ENCODE peak calls at places on chromosomes 2 and 18, in ten cellular contexts. One of them, this sample, is unnamed.

GRCh38 chr18:59988098-59988706 is 88.4 kb downstream of the PMAIP1 start:
- DNase-seq in brain microvascular endothelial cell: peak; percentile 17
- DNase-seq in H9: no peak
- DNase-seq in coronary artery: no peak
- DNase-seq in sigmoid colon: no peak
- DNase-seq in MM.1S: peak; percentile 43
- DNase-seq in progenitor cell of endocrine pancreas: no peak
- DNase-seq in WERI-Rb-1: peak; percentile 46
- DNase-seq in stomach: peak; percentile 50
- DNase-seq in kidney epithelial cell: no peak
- DNase-seq in this sample: peak; percentile 47

GRCh38 chr2:112156152-112156986 is 18.2 kb downstream of the FBLN7 start:
- DNase-seq in brain microvascular endothelial cell: peak; percentile 62
- DNase-seq in H9: no peak
- DNase-seq in coronary artery: peak; percentile 65
- DNase-seq in sigmoid colon: no peak
- DNase-seq in MM.1S: no peak
- DNase-seq in progenitor cell of endocrine pancreas: no peak
- DNase-seq in WERI-Rb-1: no peak
- DNase-seq in stomach: no peak
- DNase-seq in kidney epithelial cell: peak; percentile 45
- DNase-seq in this sample: no peak

GRCh38 chr18:24915547-24915946 is 436.4 kb downstream of the ZNF521 start:
- DNase-seq in brain microvascular endothelial cell: no peak
- DNase-seq in H9: no peak
- DNase-seq in coronary artery: no peak
- DNase-seq in sigmoid colon: no peak
- DNase-seq in MM.1S: no peak
- DNase-seq in progenitor cell of endocrine pancreas: no peak
- DNase-seq in WERI-Rb-1: no peak
- DNase-seq in stomach: no peak
- DNase-seq in kidney epithelial cell: peak; percentile 26
- DNase-seq in this sample: no peak

GRCh38 chr2:36168136-36168535 is 187.4 kb upstream of the CRIM1 start:
- DNase-seq in brain microvascular endothelial cell: no peak
- DNase-seq in H9: no peak
- DNase-seq in coronary artery: no peak
- DNase-seq in sigmoid colon: no peak
- DNase-seq in MM.1S: no peak
- DNase-seq in progenitor cell of endocrine pancreas: no peak
- DNase-seq in WERI-Rb-1: no peak
- DNase-seq in stomach: no peak
- DNase-seq in kidney epithelial cell: no peak
- DNase-seq in this sample: no peak

GRCh38 chr18:36316246-36316645 is 18.7 kb downstream of the FHOD3 start:
- DNase-seq in brain microvascular endothelial cell: no peak
- DNase-seq in H9: peak; percentile 17
- DNase-seq in coronary artery: no peak
- DNase-seq in sigmoid colon: no peak
- DNase-seq in MM.1S: no peak
- DNase-seq in progenitor cell of endocrine pancreas: no peak
- DNase-seq in WERI-Rb-1: no peak
- DNase-seq in stomach: no peak
- DNase-seq in kidney epithelial cell: no peak
- DNase-seq in this sample: no peak

GRCh38 chr2:235938611-235939010 is 229.6 kb downstream of the GBX2 start:
- DNase-seq in brain microvascular endothelial cell: no peak
- DNase-seq in H9: no peak
- DNase-seq in coronary artery: no peak
- DNase-seq in sigmoid colon: no peak
- DNase-seq in MM.1S: no peak
- DNase-seq in progenitor cell of endocrine pancreas: no peak
- DNase-seq in WERI-Rb-1: no peak
- DNase-seq in stomach: no peak
- DNase-seq in kidney epithelial cell: no peak
- DNase-seq in this sample: no peak

GRCh38 chr2:85160946-85161625 is 27.9 kb downstream of the TCF7L1 start:
- DNase-seq in brain microvascular endothelial cell: no peak
- DNase-seq in H9: no peak
- DNase-seq in coronary artery: no peak
- DNase-seq in sigmoid colon: no peak
- DNase-seq in MM.1S: no peak
- DNase-seq in progenitor cell of endocrine pancreas: no peak
- DNase-seq in WERI-Rb-1: no peak
- DNase-seq in stomach: no peak
- DNase-seq in kidney epithelial cell: no peak
- DNase-seq in this sample: no peak

GRCh38 chr2:102155703-102156515 is 13.4 kb downstream of the IL1R1 start:
- DNase-seq in brain microvascular endothelial cell: no peak
- DNase-seq in H9: no peak
- DNase-seq in coronary artery: no peak
- DNase-seq in sigmoid colon: peak; percentile 81
- DNase-seq in MM.1S: no peak
- DNase-seq in progenitor cell of endocrine pancreas: no peak
- DNase-seq in WERI-Rb-1: no peak
- DNase-seq in stomach: peak; percentile 60
- DNase-seq in kidney epithelial cell: no peak
- DNase-seq in this sample: no peak

GRCh38 chr18:61973273-61974115 is 80.7 kb upstream of the RNF152 start:
- DNase-seq in brain microvascular endothelial cell: no peak
- DNase-seq in H9: no peak
- DNase-seq in coronary artery: no peak
- DNase-seq in sigmoid colon: no peak
- DNase-seq in MM.1S: no peak
- DNase-seq in progenitor cell of endocrine pancreas: no peak
- DNase-seq in WERI-Rb-1: no peak
- DNase-seq in stomach: no peak
- DNase-seq in kidney epithelial cell: no peak
- DNase-seq in this sample: no peak

GRCh38 chr2:162316590-162316989 is 1.9 kb downstream of the IFIH1 start:
- DNase-seq in brain microvascular endothelial cell: no peak
- DNase-seq in H9: no peak
- DNase-seq in coronary artery: no peak
- DNase-seq in sigmoid colon: no peak
- DNase-seq in MM.1S: no peak
- DNase-seq in progenitor cell of endocrine pancreas: no peak
- DNase-seq in WERI-Rb-1: no peak
- DNase-seq in stomach: no peak
- DNase-seq in kidney epithelial cell: no peak
- DNase-seq in this sample: no peak

GRCh38 chr2:162317910-162318279 is 589 bp downstream of the IFIH1 start:
- DNase-seq in brain microvascular endothelial cell: peak; percentile 5
- DNase-seq in H9: peak; percentile 57
- DNase-seq in coronary artery: peak; percentile 76
- DNase-seq in sigmoid colon: no peak
- DNase-seq in MM.1S: peak; percentile 39
- DNase-seq in progenitor cell of endocrine pancreas: no peak
- DNase-seq in WERI-Rb-1: no peak
- DNase-seq in stomach: peak; percentile 33
- DNase-seq in kidney epithelial cell: no peak
- DNase-seq in this sample: no peak

GRCh38 chr2:162317058-162317742 is 1.3 kb downstream of the IFIH1 start:
- DNase-seq in brain microvascular endothelial cell: no peak
- DNase-seq in H9: no peak
- DNase-seq in coronary artery: no peak
- DNase-seq in sigmoid colon: no peak
- DNase-seq in MM.1S: peak; percentile 23
- DNase-seq in progenitor cell of endocrine pancreas: no peak
- DNase-seq in WERI-Rb-1: no peak
- DNase-seq in stomach: no peak
- DNase-seq in kidney epithelial cell: no peak
- DNase-seq in this sample: no peak

GRCh38 chr2:162312853-162313252 is 5.6 kb downstream of the IFIH1 start:
- DNase-seq in brain microvascular endothelial cell: no peak
- DNase-seq in H9: no peak
- DNase-seq in coronary artery: no peak
- DNase-seq in sigmoid colon: no peak
- DNase-seq in MM.1S: no peak
- DNase-seq in progenitor cell of endocrine pancreas: no peak
- DNase-seq in WERI-Rb-1: no peak
- DNase-seq in stomach: no peak
- DNase-seq in kidney epithelial cell: no peak
- DNase-seq in this sample: no peak

GRCh38 chr2:162318280-162319222 is at the start of gene IFIH1:
- DNase-seq in brain microvascular endothelial cell: peak; percentile 89
- DNase-seq in H9: peak; percentile 73
- DNase-seq in coronary artery: peak; percentile 86
- DNase-seq in sigmoid colon: peak; percentile 94
- DNase-seq in MM.1S: peak; percentile 97
- DNase-seq in progenitor cell of endocrine pancreas: peak; percentile 47
- DNase-seq in WERI-Rb-1: peak; percentile 73
- DNase-seq in stomach: peak; percentile 88
- DNase-seq in kidney epithelial cell: peak; percentile 84
- DNase-seq in this sample: peak; percentile 85
- TF ChIP-seq CTCF in brain microvascular endothelial cell: peak; percentile 62
- TF ChIP-seq CTCF in H9: peak; percentile 41
- TF ChIP-seq CTCF in coronary artery: no peak
- TF ChIP-seq CTCF in sigmoid colon: no peak
- TF ChIP-seq CTCF in MM.1S: peak; percentile 25
- TF ChIP-seq CTCF in progenitor cell of endocrine pancreas: peak; percentile 43
- TF ChIP-seq CTCF in WERI-Rb-1: peak; percentile 34
- TF ChIP-seq CTCF in stomach: peak; percentile 27
- TF ChIP-seq CTCF in kidney epithelial cell: peak; percentile 58
- TF ChIP-seq CTCF in this sample: peak; percentile 41

DNA sequence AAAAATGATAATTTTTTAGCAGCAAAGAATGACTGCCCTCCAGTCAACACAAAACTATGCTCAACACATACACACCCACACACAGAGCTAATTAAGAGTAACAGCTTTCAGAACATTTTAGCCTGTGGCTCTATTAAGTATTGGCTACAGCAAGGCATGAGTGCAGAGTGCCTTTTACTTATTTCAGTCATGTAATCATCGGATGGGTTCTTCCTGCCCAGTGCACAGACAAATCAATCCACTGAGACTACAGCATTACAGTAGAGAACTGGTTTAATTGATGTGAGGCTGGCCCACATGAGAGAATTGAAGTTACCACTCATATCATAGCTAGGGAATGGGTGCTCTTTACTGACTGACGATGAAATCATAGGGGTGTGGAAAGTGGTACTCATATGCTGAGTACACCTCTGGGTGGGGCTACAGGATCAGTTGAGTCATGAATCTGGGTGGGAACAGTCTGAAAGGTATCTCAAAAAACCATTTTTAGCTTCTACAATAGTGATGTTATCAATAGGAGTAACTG is 241.0 kb downstream of the FSIP2 start:
- DNase-seq in brain microvascular endothelial cell: no peak
- DNase-seq in H9: no peak
- DNase-seq in coronary artery: no peak
- DNase-seq in sigmoid colon: no peak
- DNase-seq in MM.1S: no peak
- DNase-seq in progenitor cell of endocrine pancreas: no peak
- DNase-seq in WERI-Rb-1: no peak
- DNase-seq in stomach: no peak
- DNase-seq in kidney epithelial cell: no peak
- DNase-seq in this sample: no peak
- TF ChIP-seq CTCF in brain microvascular endothelial cell: no peak
- TF ChIP-seq CTCF in H9: peak; percentile 51
- TF ChIP-seq CTCF in coronary artery: no peak
- TF ChIP-seq CTCF in sigmoid colon: no peak
- TF ChIP-seq CTCF in MM.1S: no peak
- TF ChIP-seq CTCF in progenitor cell of endocrine pancreas: no peak
- TF ChIP-seq CTCF in WERI-Rb-1: peak; percentile 7
- TF ChIP-seq CTCF in stomach: no peak
- TF ChIP-seq CTCF in kidney epithelial cell: no peak
- TF ChIP-seq CTCF in this sample: peak; percentile 1

GRCh38 chr2:232876071-232876977 is 6.3 kb downstream of the SNORC start:
- DNase-seq in brain microvascular endothelial cell: no peak
- DNase-seq in H9: no peak
- DNase-seq in coronary artery: no peak
- DNase-seq in sigmoid colon: peak; percentile 36
- DNase-seq in MM.1S: peak; percentile 22
- DNase-seq in progenitor cell of endocrine pancreas: peak; percentile 44
- DNase-seq in WERI-Rb-1: peak; percentile 62
- DNase-seq in stomach: peak; percentile 44
- DNase-seq in kidney epithelial cell: no peak
- DNase-seq in this sample: peak; percentile 56

GRCh38 chr2:232873909-232874641 is 4.0 kb downstream of the SNORC start:
- DNase-seq in brain microvascular endothelial cell: no peak
- DNase-seq in H9: no peak
- DNase-seq in coronary artery: no peak
- DNase-seq in sigmoid colon: peak; percentile 25
- DNase-seq in MM.1S: no peak
- DNase-seq in progenitor cell of endocrine pancreas: no peak
- DNase-seq in WERI-Rb-1: no peak
- DNase-seq in stomach: no peak
- DNase-seq in kidney epithelial cell: no peak
- DNase-seq in this sample: no peak

GRCh38 chr2:232876978-232877441 is 6.9 kb downstream of the SNORC start:
- DNase-seq in brain microvascular endothelial cell: no peak
- DNase-seq in H9: no peak
- DNase-seq in coronary artery: no peak
- DNase-seq in sigmoid colon: peak; percentile 55
- DNase-seq in MM.1S: no peak
- DNase-seq in progenitor cell of endocrine pancreas: no peak
- DNase-seq in WERI-Rb-1: no peak
- DNase-seq in stomach: no peak
- DNase-seq in kidney epithelial cell: no peak
- DNase-seq in this sample: no peak

GRCh38 chr2:232874677-232875223 is 4.7 kb downstream of the SNORC start:
- DNase-seq in brain microvascular endothelial cell: no peak
- DNase-seq in H9: no peak
- DNase-seq in coronary artery: no peak
- DNase-seq in sigmoid colon: peak; percentile 49
- DNase-seq in MM.1S: no peak
- DNase-seq in progenitor cell of endocrine pancreas: no peak
- DNase-seq in WERI-Rb-1: no peak
- DNase-seq in stomach: no peak
- DNase-seq in kidney epithelial cell: no peak
- DNase-seq in this sample: no peak

GRCh38 chr2:232875256-232876070 is 5.4 kb downstream of the SNORC start:
- DNase-seq in brain microvascular endothelial cell: no peak
- DNase-seq in H9: peak; percentile 48
- DNase-seq in coronary artery: no peak
- DNase-seq in sigmoid colon: peak; percentile 56
- DNase-seq in MM.1S: no peak
- DNase-seq in progenitor cell of endocrine pancreas: no peak
- DNase-seq in WERI-Rb-1: peak; percentile 42
- DNase-seq in stomach: no peak
- DNase-seq in kidney epithelial cell: no peak
- DNase-seq in this sample: no peak
- TF ChIP-seq CTCF in brain microvascular endothelial cell: peak; percentile 18
- TF ChIP-seq CTCF in H9: no peak
- TF ChIP-seq CTCF in coronary artery: no peak
- TF ChIP-seq CTCF in sigmoid colon: no peak
- TF ChIP-seq CTCF in MM.1S: no peak
- TF ChIP-seq CTCF in progenitor cell of endocrine pancreas: no peak
- TF ChIP-seq CTCF in WERI-Rb-1: peak; percentile 42
- TF ChIP-seq CTCF in stomach: no peak
- TF ChIP-seq CTCF in kidney epithelial cell: peak; percentile 15
- TF ChIP-seq CTCF in this sample: peak; percentile 33

DNA sequence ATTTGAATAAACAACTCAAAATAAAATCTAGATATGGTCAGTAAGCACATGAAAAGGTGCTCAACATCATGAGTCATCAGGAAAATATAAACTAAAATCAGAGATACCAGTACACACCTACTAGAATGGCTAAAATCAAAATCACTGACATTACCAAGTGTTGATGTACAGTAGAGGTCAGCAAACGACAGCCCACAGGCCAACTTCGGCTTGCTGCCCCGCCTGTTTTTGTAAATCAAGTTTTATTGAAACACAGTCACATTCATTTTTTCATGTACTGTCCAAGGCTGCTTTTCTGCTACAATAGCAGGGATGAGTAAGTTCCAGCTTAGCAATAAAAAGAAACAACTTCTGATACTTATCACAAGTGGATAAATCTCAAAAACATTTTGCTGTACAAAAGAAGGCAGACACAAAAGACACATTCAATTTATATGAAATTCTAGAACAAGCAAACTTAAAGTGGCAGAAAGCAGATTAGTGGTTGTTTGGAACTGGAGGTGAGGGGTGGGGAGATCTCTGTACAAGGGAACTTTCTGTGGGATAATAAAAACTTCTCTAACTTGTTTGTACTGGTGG is 32.1 kb downstream of the TRAK2 start:
- DNase-seq in brain microvascular endothelial cell: no peak
- DNase-seq in H9: no peak
- DNase-seq in coronary artery: no peak
- DNase-seq in sigmoid colon: no peak
- DNase-seq in MM.1S: no peak
- DNase-seq in progenitor cell of endocrine pancreas: no peak
- DNase-seq in WERI-Rb-1: no peak
- DNase-seq in stomach: no peak
- DNase-seq in kidney epithelial cell: no peak
- DNase-seq in this sample: no peak
- TF ChIP-seq CTCF in brain microvascular endothelial cell: no peak
- TF ChIP-seq CTCF in H9: no peak
- TF ChIP-seq CTCF in coronary artery: no peak
- TF ChIP-seq CTCF in sigmoid colon: peak; percentile 5
- TF ChIP-seq CTCF in MM.1S: no peak
- TF ChIP-seq CTCF in progenitor cell of endocrine pancreas: no peak
- TF ChIP-seq CTCF in WERI-Rb-1: no peak
- TF ChIP-seq CTCF in stomach: no peak
- TF ChIP-seq CTCF in kidney epithelial cell: no peak
- TF ChIP-seq CTCF in this sample: peak; percentile 23

This sample was measured in GM10248.